ENCODE peak calls at places on chromosomes 13 and 19, in five cellular contexts. O is CD4-positive, alpha-beta T cell; F is cardiac fibroblast; C is non-pigmented ciliary epithelial cell; Z is NCI-H187. N is an unnamed sample.

GRCh38 chr13:93875527-93875926 is 604.0 kb downstream of the DCT start:
- DNase-seq in Z (no peak), F (peak), C (no peak), O (no peak), N (peak)

GRCh38 chr19:41531438-41532311 is 44.3 kb upstream of the CEACAM21 start:
- DNase-seq in O (peak), Z (no peak), C (peak), F (peak), N (peak)

GRCh38 chr19:57171551-57172081 is 4.3 kb upstream of the DUXA start:
- DNase-seq in O (peak), C (no peak), Z (no peak), F (peak), N (peak)

GRCh38 chr19:2365201-2365970 is 5.3 kb downstream of the TMPRSS9 start:
- DNase-seq in O (no peak), F (no peak), C (no peak), Z (no peak), N (no peak)

GRCh38 chr13:45021250-45021649 is 31.9 kb downstream of the GPALPP1 start:
- DNase-seq in Z (no peak), O (no peak), F (no peak), C (peak), N (no peak)

GRCh38 chr19:46232029-46232428 is 2.5 kb downstream of the IGFL1 start:
- DNase-seq in Z (no peak), O (no peak), F (no peak), C (no peak), N (no peak)

GRCh38 chr13:89375839-89376238 is 1704.7 kb downstream of the SLITRK5 start:
- DNase-seq in F (peak), O (no peak), C (peak), Z (no peak), N (peak)

GRCh38 chr19:31659897-31660210 is 310.6 kb upstream of the TSHZ3 start:
- DNase-seq in Z (no peak), O (no peak), F (no peak), C (no peak), N (no peak)

GRCh38 chr19:56176881-56177280 is 1.1 kb downstream of the GALP start:
- DNase-seq in O (no peak), Z (no peak), F (no peak), C (no peak), N (no peak)

GRCh38 chr13:24460256-24460655 is 52.3 kb downstream of the PARP4 start:
- DNase-seq in Z (no peak), F (no peak), O (no peak), C (no peak), N (no peak)

N was measured in MCF 10A.